ENCODE peak calls at places on chromosomes 16 and 17, in seven cellular contexts. One of them, this sample, is unnamed.

GRCh38 chr16:75555213-75555706 is 792 bp downstream of the TMEM231 start:
- DNase-seq in ELF-1: peak
- DNase-seq in stimulated activated CD8-positive, alpha-beta memory T cell treated with anti-CD3 and anti-CD28 coated beads, Interleukin-12 subunit alpha, Interleukin-12 subunit beta, amount 100 ng/mL, for 1 hour: no peak
- DNase-seq in LHCN-M2: peak
- DNase-seq in activated T-helper 1 cell treated with Interleukin-2 at 50 U/mL for 16 hours: no peak
- DNase-seq in fibroblast of the aortic adventitia: peak
- DNase-seq in effector CD4-positive, alpha-beta T cell: no peak
- DNase-seq in this sample: peak

GRCh38 chr16:55489956-55490265 is 10.9 kb downstream of the MMP2 start:
- DNase-seq in ELF-1: no peak
- DNase-seq in effector CD4-positive, alpha-beta T cell: no peak
- DNase-seq in LHCN-M2: no peak
- DNase-seq in stimulated activated CD8-positive, alpha-beta memory T cell treated with anti-CD3 and anti-CD28 coated beads, Interleukin-12 subunit alpha, Interleukin-12 subunit beta, amount 100 ng/mL, for 1 hour: no peak
- DNase-seq in activated T-helper 1 cell treated with Interleukin-2 at 50 U/mL for 16 hours: no peak
- DNase-seq in fibroblast of the aortic adventitia: no peak
- DNase-seq in this sample: peak

GRCh38 chr16:81774348-81774747 is 4.7 kb upstream of the PLCG2 start:
- DNase-seq in effector CD4-positive, alpha-beta T cell: no peak
- DNase-seq in ELF-1: no peak
- DNase-seq in fibroblast of the aortic adventitia: no peak
- DNase-seq in activated T-helper 1 cell treated with Interleukin-2 at 50 U/mL for 16 hours: no peak
- DNase-seq in LHCN-M2: no peak
- DNase-seq in stimulated activated CD8-positive, alpha-beta memory T cell treated with anti-CD3 and anti-CD28 coated beads, Interleukin-12 subunit alpha, Interleukin-12 subunit beta, amount 100 ng/mL, for 1 hour: no peak
- DNase-seq in this sample: no peak

GRCh38 chr16:7325835-7326234 is 6.8 kb upstream of the RBFOX1 start:
- DNase-seq in ELF-1: no peak
- DNase-seq in activated T-helper 1 cell treated with Interleukin-2 at 50 U/mL for 16 hours: no peak
- DNase-seq in effector CD4-positive, alpha-beta T cell: no peak
- DNase-seq in fibroblast of the aortic adventitia: no peak
- DNase-seq in stimulated activated CD8-positive, alpha-beta memory T cell treated with anti-CD3 and anti-CD28 coated beads, Interleukin-12 subunit alpha, Interleukin-12 subunit beta, amount 100 ng/mL, for 1 hour: no peak
- DNase-seq in LHCN-M2: no peak
- DNase-seq in this sample: no peak

GRCh38 chr17:72666519-72666874 is 426.0 kb downstream of the SLC39A11 start:
- DNase-seq in LHCN-M2: no peak
- DNase-seq in activated T-helper 1 cell treated with Interleukin-2 at 50 U/mL for 16 hours: no peak
- DNase-seq in stimulated activated CD8-positive, alpha-beta memory T cell treated with anti-CD3 and anti-CD28 coated beads, Interleukin-12 subunit alpha, Interleukin-12 subunit beta, amount 100 ng/mL, for 1 hour: no peak
- DNase-seq in ELF-1: no peak
- DNase-seq in effector CD4-positive, alpha-beta T cell: no peak
- DNase-seq in fibroblast of the aortic adventitia: no peak
- DNase-seq in this sample: no peak

GRCh38 chr17:38613981-38614779 is 8.4 kb upstream of the SRCIN1 start:
- DNase-seq in stimulated activated CD8-positive, alpha-beta memory T cell treated with anti-CD3 and anti-CD28 coated beads, Interleukin-12 subunit alpha, Interleukin-12 subunit beta, amount 100 ng/mL, for 1 hour: no peak
- DNase-seq in ELF-1: no peak
- DNase-seq in LHCN-M2: no peak
- DNase-seq in effector CD4-positive, alpha-beta T cell: no peak
- DNase-seq in activated T-helper 1 cell treated with Interleukin-2 at 50 U/mL for 16 hours: no peak
- DNase-seq in fibroblast of the aortic adventitia: no peak
- DNase-seq in this sample: no peak

GRCh38 chr17:77325826-77326581 is 185.2 kb downstream of the SEC14L1 start:
- DNase-seq in stimulated activated CD8-positive, alpha-beta memory T cell treated with anti-CD3 and anti-CD28 coated beads, Interleukin-12 subunit alpha, Interleukin-12 subunit beta, amount 100 ng/mL, for 1 hour: no peak
- DNase-seq in effector CD4-positive, alpha-beta T cell: no peak
- DNase-seq in ELF-1: no peak
- DNase-seq in fibroblast of the aortic adventitia: peak
- DNase-seq in LHCN-M2: peak
- DNase-seq in activated T-helper 1 cell treated with Interleukin-2 at 50 U/mL for 16 hours: no peak
- DNase-seq in this sample: peak

GRCh38 chr16:17776888-17777287 is 306.1 kb upstream of the XYLT1 start:
- DNase-seq in stimulated activated CD8-positive, alpha-beta memory T cell treated with anti-CD3 and anti-CD28 coated beads, Interleukin-12 subunit alpha, Interleukin-12 subunit beta, amount 100 ng/mL, for 1 hour: no peak
- DNase-seq in effector CD4-positive, alpha-beta T cell: no peak
- DNase-seq in ELF-1: no peak
- DNase-seq in activated T-helper 1 cell treated with Interleukin-2 at 50 U/mL for 16 hours: no peak
- DNase-seq in LHCN-M2: no peak
- DNase-seq in fibroblast of the aortic adventitia: no peak
- DNase-seq in this sample: no peak

GRCh38 chr16:67428146-67428731 is 2.7 kb upstream of the HSD11B2 start:
- DNase-seq in stimulated activated CD8-positive, alpha-beta memory T cell treated with anti-CD3 and anti-CD28 coated beads, Interleukin-12 subunit alpha, Interleukin-12 subunit beta, amount 100 ng/mL, for 1 hour: no peak
- DNase-seq in activated T-helper 1 cell treated with Interleukin-2 at 50 U/mL for 16 hours: peak
- DNase-seq in LHCN-M2: peak
- DNase-seq in ELF-1: peak
- DNase-seq in fibroblast of the aortic adventitia: peak
- DNase-seq in effector CD4-positive, alpha-beta T cell: peak
- DNase-seq in this sample: peak

GRCh38 chr17:2191227-2191626 is 112.4 kb downstream of the SMG6 start:
- DNase-seq in fibroblast of the aortic adventitia: no peak
- DNase-seq in activated T-helper 1 cell treated with Interleukin-2 at 50 U/mL for 16 hours: no peak
- DNase-seq in ELF-1: no peak
- DNase-seq in LHCN-M2: no peak
- DNase-seq in stimulated activated CD8-positive, alpha-beta memory T cell treated with anti-CD3 and anti-CD28 coated beads, Interleukin-12 subunit alpha, Interleukin-12 subunit beta, amount 100 ng/mL, for 1 hour: no peak
- DNase-seq in effector CD4-positive, alpha-beta T cell: no peak
- DNase-seq in this sample: no peak

GRCh38 chr16:1458977-1459341 is 14.6 kb upstream of the CCDC154 start:
- DNase-seq in stimulated activated CD8-positive, alpha-beta memory T cell treated with anti-CD3 and anti-CD28 coated beads, Interleukin-12 subunit alpha, Interleukin-12 subunit beta, amount 100 ng/mL, for 1 hour: no peak
- DNase-seq in ELF-1: no peak
- DNase-seq in effector CD4-positive, alpha-beta T cell: no peak
- DNase-seq in fibroblast of the aortic adventitia: no peak
- DNase-seq in activated T-helper 1 cell treated with Interleukin-2 at 50 U/mL for 16 hours: no peak
- DNase-seq in LHCN-M2: no peak
- DNase-seq in this sample: no peak

GRCh38 chr16:83458612-83459011 is 349.2 kb upstream of the HSBP1 start:
- DNase-seq in fibroblast of the aortic adventitia: peak
- DNase-seq in activated T-helper 1 cell treated with Interleukin-2 at 50 U/mL for 16 hours: no peak
- DNase-seq in stimulated activated CD8-positive, alpha-beta memory T cell treated with anti-CD3 and anti-CD28 coated beads, Interleukin-12 subunit alpha, Interleukin-12 subunit beta, amount 100 ng/mL, for 1 hour: no peak
- DNase-seq in LHCN-M2: peak
- DNase-seq in effector CD4-positive, alpha-beta T cell: no peak
- DNase-seq in ELF-1: no peak
- DNase-seq in this sample: no peak

GRCh38 chr17:31900877-31901276 is 631 bp downstream of the UTP6 start:
- DNase-seq in LHCN-M2: peak
- DNase-seq in ELF-1: no peak
- DNase-seq in activated T-helper 1 cell treated with Interleukin-2 at 50 U/mL for 16 hours: no peak
- DNase-seq in effector CD4-positive, alpha-beta T cell: no peak
- DNase-seq in stimulated activated CD8-positive, alpha-beta memory T cell treated with anti-CD3 and anti-CD28 coated beads, Interleukin-12 subunit alpha, Interleukin-12 subunit beta, amount 100 ng/mL, for 1 hour: no peak
- DNase-seq in fibroblast of the aortic adventitia: peak
- DNase-seq in this sample: no peak

GRCh38 chr17:29060475-29060874 is 17.5 kb downstream of the PIPOX start:
- DNase-seq in activated T-helper 1 cell treated with Interleukin-2 at 50 U/mL for 16 hours: no peak
- DNase-seq in effector CD4-positive, alpha-beta T cell: no peak
- DNase-seq in stimulated activated CD8-positive, alpha-beta memory T cell treated with anti-CD3 and anti-CD28 coated beads, Interleukin-12 subunit alpha, Interleukin-12 subunit beta, amount 100 ng/mL, for 1 hour: no peak
- DNase-seq in fibroblast of the aortic adventitia: no peak
- DNase-seq in ELF-1: no peak
- DNase-seq in LHCN-M2: no peak
- DNase-seq in this sample: no peak

GRCh38 chr16:69613283-69614154 is 47.8 kb downstream of the NFAT5 start:
- DNase-seq in fibroblast of the aortic adventitia: peak
- DNase-seq in ELF-1: no peak
- DNase-seq in effector CD4-positive, alpha-beta T cell: no peak
- DNase-seq in LHCN-M2: peak
- DNase-seq in stimulated activated CD8-positive, alpha-beta memory T cell treated with anti-CD3 and anti-CD28 coated beads, Interleukin-12 subunit alpha, Interleukin-12 subunit beta, amount 100 ng/mL, for 1 hour: no peak
- DNase-seq in activated T-helper 1 cell treated with Interleukin-2 at 50 U/mL for 16 hours: no peak
- DNase-seq in this sample: no peak

GRCh38 chr17:921161-921560 is 58.4 kb downstream of the NXN start:
- DNase-seq in stimulated activated CD8-positive, alpha-beta memory T cell treated with anti-CD3 and anti-CD28 coated beads, Interleukin-12 subunit alpha, Interleukin-12 subunit beta, amount 100 ng/mL, for 1 hour: no peak
- DNase-seq in LHCN-M2: no peak
- DNase-seq in ELF-1: no peak
- DNase-seq in fibroblast of the aortic adventitia: no peak
- DNase-seq in activated T-helper 1 cell treated with Interleukin-2 at 50 U/mL for 16 hours: no peak
- DNase-seq in effector CD4-positive, alpha-beta T cell: no peak
- DNase-seq in this sample: no peak

GRCh38 chr17:43976956-43977837 is 23.5 kb upstream of the PYY start:
- DNase-seq in stimulated activated CD8-positive, alpha-beta memory T cell treated with anti-CD3 and anti-CD28 coated beads, Interleukin-12 subunit alpha, Interleukin-12 subunit beta, amount 100 ng/mL, for 1 hour: no peak
- DNase-seq in activated T-helper 1 cell treated with Interleukin-2 at 50 U/mL for 16 hours: no peak
- DNase-seq in fibroblast of the aortic adventitia: no peak
- DNase-seq in ELF-1: no peak
- DNase-seq in LHCN-M2: no peak
- DNase-seq in effector CD4-positive, alpha-beta T cell: no peak
- DNase-seq in this sample: no peak

GRCh38 chr16:50300942-50301625 is 34.7 kb downstream of the ADCY7 start:
- DNase-seq in effector CD4-positive, alpha-beta T cell: no peak
- DNase-seq in LHCN-M2: no peak
- DNase-seq in fibroblast of the aortic adventitia: peak
- DNase-seq in activated T-helper 1 cell treated with Interleukin-2 at 50 U/mL for 16 hours: no peak
- DNase-seq in ELF-1: no peak
- DNase-seq in stimulated activated CD8-positive, alpha-beta memory T cell treated with anti-CD3 and anti-CD28 coated beads, Interleukin-12 subunit alpha, Interleukin-12 subunit beta, amount 100 ng/mL, for 1 hour: no peak
- DNase-seq in this sample: no peak